ENCODE peak calls at places on chromosomes 5 and 9, in four cellular contexts. X, Q, J and W are unnamed samples. For H3K27me3 and H3K36me3, the result is how much of the 10 kb centered on the place peaks cover.

GRCh38 chr5:131607903-131608540 is 27.0 kb downstream of the RAPGEF6 start:
- DNase-seq in J (no peak), Q (no peak), X (no peak), W (no peak)

GRCh38 chr5:178569485-178569884 is 20.7 kb downstream of the COL23A1 start:
- DNase-seq in J (no peak), X (no peak), Q (no peak), W (no peak)

GRCh38 chr9:36765468-36766341 is 193.0 kb downstream of the MELK start:
- DNase-seq in Q (peak), X (peak), J (peak), W (peak)

GRCh38 chr5:124661317-124662141 is 84.9 kb downstream of the ZNF608 start:
- DNase-seq in Q (no peak), J (no peak), X (no peak), W (no peak)

GRCh38 chr9:18489861-18490260 is 15.9 kb downstream of the ADAMTSL1 start:
- DNase-seq in Q (no peak), J (no peak), X (no peak), W (no peak)

GRCh38 chr5:109291090-109291489 is 118.7 kb downstream of the PJA2 start:
- DNase-seq in X (no peak), Q (no peak), J (no peak), W (no peak)

GRCh38 chr5:170485606-170485911 is 18.3 kb upstream of the KCNIP1 start:
- DNase-seq in J (no peak), Q (no peak), X (no peak), W (no peak)

GRCh38 chr9:27154923-27155322 is 45.9 kb downstream of the TEK start:
- DNase-seq in J (no peak), Q (no peak), X (no peak), W (no peak)

GRCh38 chr5:158522001-158522400 is 577.7 kb downstream of the EBF1 start:
- DNase-seq in X (no peak), J (no peak), Q (no peak), W (no peak)

GRCh38 chr5:139746691-139747582 is 48.7 kb upstream of the PSD2 start:
- DNase-seq in Q (peak), X (peak), J (peak), W (no peak)

GRCh38 chr9:36092509-36093215 is 43.9 kb upstream of the GLIPR2 start:
- DNase-seq in J (no peak), X (peak), Q (no peak), W (no peak)

GRCh38 chr5:14739538-14739937 is 75.0 kb downstream of the OTULIN start:
- DNase-seq in X (no peak), Q (no peak), J (no peak), W (no peak)

GRCh38 chr5:147193123-147193522 is 41.7 kb upstream of the STK32A start:
- DNase-seq in J (no peak), X (no peak), Q (no peak), W (no peak)

GRCh38 chr5:149221731-149222342 is 49.8 kb upstream of the AFAP1L1 start:
- DNase-seq in J (no peak), X (no peak), Q (no peak), W (no peak)

GRCh38 chr9:37412431-37413151 is 9.9 kb upstream of the GRHPR start:
- DNase-seq in J (no peak), X (no peak), Q (no peak), W (no peak)

GRCh38 chr5:37888476-37888875 is 48.6 kb upstream of the GDNF start:
- DNase-seq in X (no peak), Q (no peak), J (no peak), W (no peak)

GRCh38 chr5:139301766-139302499 is 8.4 kb downstream of the MATR3 start:
- DNase-seq in J (no peak), X (no peak), Q (no peak), W (no peak)

GRCh38 chr5:98454407-98454806 is 319.1 kb upstream of the RGMB start:
- DNase-seq in Q (no peak), J (no peak), X (no peak), W (no peak)

GRCh38 chr5:130213607-130214006 is 309.3 kb downstream of the CHSY3 start:
- DNase-seq in J (no peak), X (no peak), Q (no peak), W (no peak)

GRCh38 chr5:80034962-80035821 is at the start of gene THBS4:
- DNase-seq in X (no peak), J (no peak), Q (peak), W (no peak)
- H3K27me3 ChIP-seq in X (half or more), J (under half), Q (under half), W (half or more)

GRCh38 chr9:107694390-107694789 is 204.8 kb upstream of the KLF4 start:
- DNase-seq in J (no peak), Q (no peak), X (no peak), W (no peak)
- TF ChIP-seq POLR2AphosphoS5 in J (no peak), Q (no peak), X (no peak), W (no peak)

GRCh38 chr9:104118916-104119315 is 24.8 kb downstream of the SMC2 start:
- DNase-seq in J (no peak), Q (no peak), X (no peak), W (no peak)
- H3K36me3 ChIP-seq in J (under half), Q (half or more), X (under half), W (under half)

GRCh38 chr9:109500421-109500974 is 2.4 kb upstream of the PTPN3 start:
- DNase-seq in Q (no peak), J (no peak), X (no peak), W (no peak)
- H3K27me3 ChIP-seq in Q (under half), J (under half), X (under half), W (under half)

GRCh38 chr5:173314166-173314952 is 13.9 kb downstream of the STC2 start:
- DNase-seq in Q (no peak), J (no peak), X (no peak), W (peak)
- TF ChIP-seq POLR2AphosphoS5 in Q (no peak), J (no peak), X (no peak), W (no peak)

GRCh38 chr5:6080930-6081726 is 297.2 kb downstream of the MED10 start:
- DNase-seq in X (no peak), Q (no peak), J (no peak), W (no peak)

GRCh38 chr5:6080436-6080835 is 297.9 kb downstream of the MED10 start:
- DNase-seq in Q (no peak), X (no peak), J (no peak), W (no peak)

GRCh38 chr5:6082685-6083084 is 295.7 kb downstream of the MED10 start:
- DNase-seq in X (no peak), J (no peak), Q (no peak), W (no peak)

GRCh38 chr5:6081727-6082210 is 296.6 kb downstream of the MED10 start:
- DNase-seq in X (no peak), Q (no peak), J (no peak), W (no peak)

DNA sequence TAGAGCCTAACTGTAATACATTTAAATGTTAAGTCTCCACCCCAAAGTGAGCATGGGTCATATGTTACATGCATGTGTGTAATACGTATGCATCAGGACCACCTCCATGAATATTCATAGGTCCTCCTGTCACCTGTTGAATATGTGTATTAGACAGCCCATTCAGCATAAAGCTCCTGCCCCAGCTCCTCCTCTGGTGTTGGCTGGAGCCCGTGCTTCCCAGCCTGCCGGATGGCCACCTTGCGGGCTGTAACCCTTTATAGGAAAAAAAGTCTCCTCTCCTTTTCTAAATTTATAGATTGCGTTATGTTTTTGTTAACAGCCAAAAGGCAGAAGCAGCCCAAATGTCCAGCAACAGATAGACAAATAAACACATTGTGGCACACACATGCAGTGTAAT is 299.5 kb downstream of the MED10 start:
- DNase-seq in Q (no peak), J (no peak), X (no peak), W (no peak)
- H3K36me3 ChIP-seq in Q (under half), J (under half), X (under half), W (under half)

DNA sequence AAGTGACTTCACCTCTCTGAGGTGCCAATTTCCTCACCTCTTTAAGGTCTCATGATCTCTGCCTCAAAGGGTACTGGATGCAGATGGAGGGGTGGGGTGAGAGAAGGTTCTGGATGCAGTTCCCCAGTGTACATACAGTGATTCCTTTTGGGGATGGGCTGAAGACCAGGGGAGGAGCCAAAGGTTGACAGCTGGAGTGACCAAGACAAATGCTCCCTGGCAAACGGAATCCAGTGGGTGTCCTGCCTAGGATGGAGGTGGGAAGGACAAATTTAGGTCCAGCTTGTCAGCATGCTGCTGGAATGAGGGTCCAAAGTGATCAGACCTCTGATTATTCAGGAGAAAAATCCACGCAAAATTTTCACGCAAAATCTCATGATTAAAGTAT is 7.3 kb upstream of the LMX1B start:
- DNase-seq in Q (peak), X (no peak), J (peak), W (no peak)
- H3K27me3 ChIP-seq in Q (half or more), X (half or more), J (under half), W (under half)

GRCh38 chr9:34185778-34186551 is 7.1 kb downstream of the UBAP1 start:
- DNase-seq in J (peak), X (no peak), Q (no peak), W (no peak)
- TF ChIP-seq POLR2AphosphoS5 in J (peak), X (peak), Q (no peak), W (peak)

DNA sequence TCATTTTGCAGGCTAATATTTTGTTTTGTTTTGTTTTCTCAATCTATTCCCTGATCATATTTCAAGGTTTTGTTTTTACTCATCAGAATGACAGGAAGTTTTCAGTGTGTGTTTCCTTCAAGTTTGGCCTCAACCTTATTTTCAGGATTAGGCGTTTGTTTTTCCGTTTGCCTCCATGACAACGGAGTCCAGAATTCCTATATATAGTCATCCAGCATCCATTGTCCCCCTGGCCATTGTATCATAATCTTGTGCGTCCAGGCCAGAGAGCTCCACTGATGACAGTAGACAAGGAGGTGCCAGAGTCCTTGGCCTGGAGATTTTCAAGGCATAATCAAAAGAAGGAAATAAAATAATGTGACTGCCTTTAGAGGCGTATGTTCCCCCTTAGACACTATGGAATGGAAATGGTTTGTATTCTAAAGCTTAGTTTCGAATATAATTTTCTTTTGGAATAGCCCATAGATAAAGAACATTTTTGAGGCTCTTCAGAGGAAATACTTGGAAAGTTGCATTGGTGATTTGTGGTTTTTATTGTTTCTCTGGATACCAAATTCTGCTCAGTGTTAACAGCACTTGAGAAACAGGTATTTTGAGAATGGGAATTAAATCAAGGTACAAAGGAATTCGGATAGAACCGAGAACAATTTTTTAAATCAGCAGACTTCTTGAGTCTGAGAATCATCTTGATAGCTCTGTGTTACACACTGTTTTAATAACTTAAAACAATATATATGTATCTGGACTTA is 99.8 kb downstream of the ZNF462 start:
- DNase-seq in X (no peak), Q (no peak), J (no peak), W (no peak)
- H3K36me3 ChIP-seq in X (under half), Q (under half), J (under half), W (under half)